ENCODE peak calls at places on chromosomes 16 and 17, in seven cellular contexts. One of them, this sample, is unnamed.

GRCh38 chr16:64745275-64745674 is 376.6 kb downstream of the CDH11 start:
- DNase-seq in A549: no peak
- DNase-seq in HCT116: no peak
- DNase-seq in stomach: no peak
- DNase-seq in Peyer's patch: no peak
- DNase-seq in IMR-90: peak; percentile 3
- DNase-seq in tibial nerve: no peak
- DNase-seq in this sample: no peak

GRCh38 chr16:1677339-1677738 is 740 bp upstream of the JPT2 start:
- DNase-seq in A549: no peak
- DNase-seq in HCT116: no peak
- DNase-seq in stomach: no peak
- DNase-seq in Peyer's patch: no peak
- DNase-seq in IMR-90: no peak
- DNase-seq in tibial nerve: no peak
- DNase-seq in this sample: no peak

GRCh38 chr16:6571044-6571443 is 761.6 kb upstream of the RBFOX1 start:
- DNase-seq in A549: no peak
- DNase-seq in HCT116: no peak
- DNase-seq in stomach: no peak
- DNase-seq in Peyer's patch: no peak
- DNase-seq in IMR-90: no peak
- DNase-seq in tibial nerve: no peak
- DNase-seq in this sample: no peak

GRCh38 chr17:82332669-82333278 is 792 bp downstream of the SECTM1 start:
- DNase-seq in A549: peak; percentile 69
- DNase-seq in HCT116: peak; percentile 38
- DNase-seq in stomach: peak; percentile 56
- DNase-seq in Peyer's patch: peak; percentile 73
- DNase-seq in IMR-90: peak; percentile 55
- DNase-seq in tibial nerve: no peak
- DNase-seq in this sample: peak; percentile 73

GRCh38 chr17:50693041-50693682 is 14.6 kb downstream of the ANKRD40 start:
- DNase-seq in A549: peak; percentile 78
- DNase-seq in HCT116: no peak
- DNase-seq in stomach: no peak
- DNase-seq in Peyer's patch: no peak
- DNase-seq in IMR-90: peak; percentile 70
- DNase-seq in tibial nerve: no peak
- DNase-seq in this sample: no peak

GRCh38 chr17:48841395-48841831 is 10.6 kb downstream of the CALCOCO2 start:
- DNase-seq in A549: no peak
- DNase-seq in HCT116: no peak
- DNase-seq in stomach: no peak
- DNase-seq in Peyer's patch: no peak
- DNase-seq in IMR-90: peak; percentile 76
- DNase-seq in tibial nerve: peak; percentile 75
- DNase-seq in this sample: peak; percentile 55

GRCh38 chr17:69223809-69224208 is 4.8 kb downstream of the ABCA10 start:
- DNase-seq in A549: no peak
- DNase-seq in HCT116: no peak
- DNase-seq in stomach: no peak
- DNase-seq in Peyer's patch: no peak
- DNase-seq in IMR-90: peak; percentile 48
- DNase-seq in tibial nerve: no peak
- DNase-seq in this sample: no peak

GRCh38 chr16:12354296-12354818 is 377.8 kb downstream of the SNX29 start:
- DNase-seq in A549: no peak
- DNase-seq in HCT116: no peak
- DNase-seq in stomach: no peak
- DNase-seq in Peyer's patch: no peak
- DNase-seq in IMR-90: no peak
- DNase-seq in tibial nerve: no peak
- DNase-seq in this sample: no peak

GRCh38 chr17:78013683-78014467 is 55.4 kb downstream of the TNRC6C start:
- DNase-seq in A549: peak; percentile 56
- DNase-seq in HCT116: peak; percentile 54
- DNase-seq in stomach: peak; percentile 40
- DNase-seq in Peyer's patch: no peak
- DNase-seq in IMR-90: peak; percentile 77
- DNase-seq in tibial nerve: peak; percentile 90
- DNase-seq in this sample: no peak

GRCh38 chr16:73056383-73056782 is 8.5 kb upstream of the ZFHX3 start:
- DNase-seq in A549: no peak
- DNase-seq in HCT116: no peak
- DNase-seq in stomach: no peak
- DNase-seq in Peyer's patch: no peak
- DNase-seq in IMR-90: no peak
- DNase-seq in tibial nerve: no peak
- DNase-seq in this sample: no peak

GRCh38 chr17:75998327-75998795 is 2.3 kb upstream of the CDK3 start:
- DNase-seq in A549: no peak
- DNase-seq in HCT116: no peak
- DNase-seq in stomach: no peak
- DNase-seq in Peyer's patch: no peak
- DNase-seq in IMR-90: no peak
- DNase-seq in tibial nerve: no peak
- DNase-seq in this sample: no peak

GRCh38 chr17:2123467-2124251 is 68.8 kb downstream of the HIC1 start:
- DNase-seq in A549: no peak
- DNase-seq in HCT116: no peak
- DNase-seq in stomach: no peak
- DNase-seq in Peyer's patch: no peak
- DNase-seq in IMR-90: peak; percentile 34
- DNase-seq in tibial nerve: no peak
- DNase-seq in this sample: no peak

GRCh38 chr17:27294689-27295630 is 1.0 kb downstream of the WSB1 start:
- DNase-seq in A549: peak; percentile 77
- DNase-seq in HCT116: peak; percentile 24
- DNase-seq in stomach: peak; percentile 61
- DNase-seq in Peyer's patch: no peak
- DNase-seq in IMR-90: peak; percentile 83
- DNase-seq in tibial nerve: peak; percentile 81
- DNase-seq in this sample: no peak

GRCh38 chr17:35809855-35810461 is 674 bp downstream of the TAF15 start:
- DNase-seq in A549: no peak
- DNase-seq in HCT116: no peak
- DNase-seq in stomach: no peak
- DNase-seq in Peyer's patch: no peak
- DNase-seq in IMR-90: peak; percentile 23
- DNase-seq in tibial nerve: no peak
- DNase-seq in this sample: no peak

GRCh38 chr16:55487048-55487803 is 8.2 kb downstream of the MMP2 start:
- DNase-seq in A549: no peak
- DNase-seq in HCT116: no peak
- DNase-seq in stomach: no peak
- DNase-seq in Peyer's patch: no peak
- DNase-seq in IMR-90: peak; percentile 92
- DNase-seq in tibial nerve: peak; percentile 77
- DNase-seq in this sample: no peak

DNA sequence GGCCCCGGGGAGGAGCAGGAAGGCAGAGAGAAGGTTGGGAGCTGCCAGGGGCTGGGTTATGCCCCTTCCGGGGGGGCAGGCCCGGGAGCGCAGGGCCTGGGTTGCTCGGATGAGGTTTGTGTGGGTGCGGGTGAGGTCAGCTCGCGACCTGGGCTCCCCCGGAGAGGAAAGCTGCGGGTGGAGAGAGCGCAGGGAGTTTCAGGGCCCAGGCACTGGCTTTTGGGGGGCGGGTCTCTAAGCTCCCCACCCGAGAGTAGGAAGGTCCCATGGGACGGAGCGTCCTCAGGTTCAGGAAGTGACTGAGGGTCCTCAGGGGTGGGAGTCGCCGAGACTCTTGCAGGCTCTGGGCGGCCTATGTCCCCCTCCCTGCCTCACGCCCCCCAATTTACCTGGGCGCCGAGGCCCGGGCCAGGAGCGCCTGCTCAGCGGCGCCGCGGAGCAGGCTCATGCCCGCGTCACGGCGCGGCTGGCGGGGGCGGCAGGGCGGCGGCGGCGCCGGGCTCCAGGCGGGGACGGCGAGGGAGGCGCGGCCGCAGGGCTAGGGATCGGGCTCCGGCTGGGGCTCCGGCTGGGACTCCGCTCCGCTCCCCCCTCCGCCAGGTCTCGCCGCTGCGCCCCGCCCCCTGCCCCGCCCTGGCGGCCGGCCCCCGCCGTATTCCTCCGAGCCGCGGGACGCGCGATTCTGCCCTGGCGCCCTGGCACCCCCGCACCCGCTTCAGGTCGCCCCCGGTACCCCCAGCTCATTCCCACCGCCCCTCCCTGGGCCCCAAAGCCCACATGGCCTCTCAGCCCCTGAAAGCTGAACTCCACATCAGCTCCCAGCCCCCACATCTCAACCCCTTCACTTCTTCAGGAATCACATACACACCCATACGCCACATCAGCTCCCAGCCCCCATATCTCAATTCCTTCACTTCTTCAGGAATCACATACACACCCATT is at the start of gene DOK4:
- DNase-seq in A549: peak; percentile 89
- DNase-seq in HCT116: no peak
- DNase-seq in stomach: peak; percentile 89
- DNase-seq in Peyer's patch: peak; percentile 91
- DNase-seq in IMR-90: peak; percentile 58
- DNase-seq in tibial nerve: peak; percentile 67
- DNase-seq in this sample: peak; percentile 83
- TF ChIP-seq POLR2A in A549: peak; percentile 66
- TF ChIP-seq POLR2A in HCT116: no peak
- TF ChIP-seq POLR2A in stomach: no peak
- TF ChIP-seq POLR2A in Peyer's patch: no peak
- TF ChIP-seq POLR2A in IMR-90: no peak
- TF ChIP-seq POLR2A in tibial nerve: peak; percentile 43
- TF ChIP-seq POLR2A in this sample: no peak

DNA sequence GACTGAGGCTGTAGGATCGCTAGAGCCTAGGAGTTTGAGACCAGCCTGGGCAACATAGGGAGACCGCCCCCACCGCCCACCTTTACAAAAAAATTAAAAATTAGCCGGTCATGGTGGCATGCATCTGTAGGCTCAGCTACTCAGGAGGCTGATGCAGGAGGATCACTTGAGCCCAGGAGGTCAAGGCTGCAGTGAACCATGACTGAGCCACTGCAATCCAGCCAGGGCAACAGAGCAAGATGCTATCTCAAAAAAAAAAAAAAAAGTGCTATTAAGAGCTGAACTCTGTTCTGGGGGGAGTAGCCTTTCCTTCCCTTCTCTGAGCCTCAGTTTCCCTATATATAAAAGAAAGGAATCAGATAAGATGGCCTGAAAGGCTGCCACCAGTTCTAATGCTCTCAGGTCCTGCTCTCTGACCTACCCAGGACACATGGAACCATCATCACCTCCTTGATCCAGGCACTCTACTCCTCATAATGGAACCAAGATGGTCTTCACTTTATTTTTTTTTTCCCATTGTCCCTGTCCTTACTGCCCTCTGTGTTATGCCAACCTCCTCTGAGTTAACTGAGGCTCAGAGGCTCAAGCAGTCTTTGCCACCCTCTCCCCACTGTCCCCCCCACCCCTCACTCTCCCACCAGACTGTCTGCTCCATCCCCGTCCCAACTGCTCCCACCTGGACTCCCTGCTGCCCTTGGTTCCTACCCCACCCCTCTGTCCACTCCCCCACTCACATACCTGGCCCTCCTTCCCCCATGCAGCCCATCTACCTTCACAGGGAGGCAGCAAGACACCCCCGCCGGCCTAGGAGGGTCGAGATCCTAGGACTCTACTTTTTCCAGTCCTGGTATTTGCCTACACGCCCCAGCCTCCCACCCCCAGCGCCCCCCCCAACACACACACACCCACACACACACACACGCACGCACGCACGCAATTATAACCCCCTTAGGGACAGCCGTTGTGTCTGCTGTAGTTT is 23.8 kb upstream of the EIF1 start:
- DNase-seq in A549: no peak
- DNase-seq in HCT116: no peak
- DNase-seq in stomach: no peak
- DNase-seq in Peyer's patch: no peak
- DNase-seq in IMR-90: no peak
- DNase-seq in tibial nerve: no peak
- DNase-seq in this sample: peak; percentile 8
- H3K4me3 ChIP-seq in A549: no peak overlapping the region
- H3K4me3 ChIP-seq in HCT116: peak overlapping the region; percentile 44
- H3K4me3 ChIP-seq in stomach: peak overlapping the region; percentile 50
- H3K4me3 ChIP-seq in Peyer's patch: peak overlapping the region; percentile 57
- H3K4me3 ChIP-seq in IMR-90: no peak overlapping the region
- H3K4me3 ChIP-seq in tibial nerve: no peak overlapping the region
- H3K4me3 ChIP-seq in this sample: peak overlapping the region; percentile 70

GRCh38 chr17:59565959-59566324 is 532 bp downstream of the DHX40 start:
- DNase-seq in A549: peak; percentile 95
- DNase-seq in HCT116: peak; percentile 81
- DNase-seq in stomach: peak; percentile 47
- DNase-seq in Peyer's patch: no peak
- DNase-seq in IMR-90: peak; percentile 86
- DNase-seq in tibial nerve: peak; percentile 34
- DNase-seq in this sample: peak; percentile 23

GRCh38 chr17:59561042-59561441 is 4.4 kb upstream of the DHX40 start:
- DNase-seq in A549: peak; percentile 56
- DNase-seq in HCT116: peak; percentile 65
- DNase-seq in stomach: no peak
- DNase-seq in Peyer's patch: no peak
- DNase-seq in IMR-90: peak; percentile 3
- DNase-seq in tibial nerve: no peak
- DNase-seq in this sample: no peak

DNA sequence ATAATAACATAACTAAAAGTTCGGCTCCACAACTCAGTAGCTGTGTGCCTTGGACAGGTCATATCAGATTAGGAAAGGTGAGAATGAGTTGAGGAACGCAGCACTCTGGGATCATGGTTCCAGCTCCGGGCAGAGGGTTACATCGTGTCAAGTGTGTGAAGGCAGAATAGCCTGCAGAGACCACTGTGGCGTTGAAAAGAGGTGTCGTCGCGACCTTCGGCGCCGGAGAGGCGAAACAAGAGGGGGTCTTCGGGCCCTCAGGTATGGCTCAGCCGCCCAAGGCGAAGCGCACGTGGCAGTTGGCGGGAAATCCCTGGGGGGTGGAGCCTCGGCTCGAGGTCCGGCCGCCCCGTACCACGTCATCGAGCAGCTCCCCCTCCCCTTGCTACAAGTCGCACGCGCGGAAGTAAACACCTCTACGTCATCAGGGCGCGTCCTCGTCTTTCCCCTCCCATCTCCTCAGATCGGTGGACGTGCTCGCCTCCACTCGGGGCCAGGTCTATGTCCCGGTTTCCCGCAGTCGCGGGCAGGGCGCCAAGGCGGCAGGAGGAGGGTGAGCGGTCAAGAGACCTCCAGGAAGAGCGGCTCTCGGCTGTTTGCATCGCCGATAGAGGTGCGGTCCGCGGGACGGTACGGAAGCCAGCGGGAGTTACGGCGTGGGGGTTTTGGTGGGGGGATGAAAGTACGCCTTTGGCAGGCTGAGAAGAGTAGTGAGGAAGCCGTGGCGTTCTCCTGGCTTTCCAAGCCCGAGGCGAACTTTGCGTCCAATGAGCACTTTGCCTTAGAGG is at the start of gene DHX40:
- DNase-seq in A549: peak; percentile 95
- DNase-seq in HCT116: peak; percentile 96
- DNase-seq in stomach: peak; percentile 96
- DNase-seq in Peyer's patch: peak; percentile 91
- DNase-seq in IMR-90: peak; percentile 96
- DNase-seq in tibial nerve: peak; percentile 93
- DNase-seq in this sample: peak; percentile 94
- TF ChIP-seq POLR2A in A549: peak; percentile 52
- TF ChIP-seq POLR2A in HCT116: peak; percentile 40
- TF ChIP-seq POLR2A in stomach: no peak
- TF ChIP-seq POLR2A in Peyer's patch: no peak
- TF ChIP-seq POLR2A in IMR-90: peak; percentile 75
- TF ChIP-seq POLR2A in tibial nerve: peak; percentile 60
- TF ChIP-seq POLR2A in this sample: no peak

GRCh38 chr17:80605326-80606066 is 60.9 kb downstream of the RPTOR start:
- DNase-seq in A549: peak; percentile 40
- DNase-seq in HCT116: no peak
- DNase-seq in stomach: no peak
- DNase-seq in Peyer's patch: no peak
- DNase-seq in IMR-90: peak; percentile 44
- DNase-seq in tibial nerve: no peak
- DNase-seq in this sample: no peak
- H3K4me3 ChIP-seq in A549: no peak overlapping the region
- H3K4me3 ChIP-seq in HCT116: no peak overlapping the region
- H3K4me3 ChIP-seq in stomach: no peak overlapping the region
- H3K4me3 ChIP-seq in Peyer's patch: no peak overlapping the region
- H3K4me3 ChIP-seq in IMR-90: no peak overlapping the region
- H3K4me3 ChIP-seq in tibial nerve: no peak overlapping the region
- H3K4me3 ChIP-seq in this sample: no peak overlapping the region